ENCODE peak calls at places on chromosome 5, in five cellular contexts. E is GM12878, P is endothelial cell, C is GM13977, Q is adrenal gland. D is an unnamed sample.

GRCh38 chr5:38583500-38583899 is 27.1 kb upstream of the LIFR start:
- DNase-seq in E (no peak), C (no peak), P (no peak), Q (no peak), D (no peak)

GRCh38 chr5:138965631-138966030 is 90.5 kb upstream of the LRRTM2 start:
- DNase-seq in C (no peak), P (no peak), E (no peak), Q (no peak), D (no peak)

GRCh38 chr5:156438076-156438475 is 111.1 kb downstream of the SGCD start:
- DNase-seq in E (no peak), P (no peak), Q (no peak), C (no peak), D (no peak)

GRCh38 chr5:10704949-10705621 is 55.9 kb downstream of the DAP start:
- DNase-seq in E (no peak), P (no peak), C (no peak), Q (peak; percentile 7), D (no peak)

GRCh38 chr5:172786736-172787462 is 15.9 kb upstream of the DUSP1 start:
- DNase-seq in C (no peak), E (no peak), Q (no peak), P (no peak), D (no peak)

GRCh38 chr5:112012112-112012511 is 255.1 kb upstream of the NREP start:
- DNase-seq in Q (no peak), E (no peak), C (no peak), P (no peak), D (no peak)

GRCh38 chr5:102211165-102211564 is 84.9 kb downstream of the SLCO4C1 start:
- DNase-seq in E (no peak), Q (no peak), P (no peak), C (no peak), D (no peak)

GRCh38 chr5:6348476-6349000 is 29.8 kb downstream of the MED10 start:
- DNase-seq in Q (no peak), P (no peak), C (no peak), E (no peak), D (no peak)

GRCh38 chr5:174046558-174046957 is 1.1 kb downstream of the NSG2 start:
- DNase-seq in C (no peak), E (no peak), Q (no peak), P (no peak), D (no peak)

GRCh38 chr5:167945542-167946384 is 345.7 kb upstream of the WWC1 start:
- DNase-seq in Q (no peak), C (no peak), E (no peak), P (no peak), D (no peak)

GRCh38 chr5:88722546-88722945 is 160.4 kb downstream of the MEF2C start:
- DNase-seq in E (no peak), Q (no peak), P (no peak), C (no peak), D (no peak)

GRCh38 chr5:103834216-103834615 is 271.6 kb upstream of the NUDT12 start:
- DNase-seq in P (no peak), E (no peak), Q (no peak), C (no peak), D (no peak)

GRCh38 chr5:103827976-103828375 is 265.4 kb upstream of the NUDT12 start:
- DNase-seq in C (no peak), E (no peak), Q (no peak), P (no peak), D (no peak)

DNA sequence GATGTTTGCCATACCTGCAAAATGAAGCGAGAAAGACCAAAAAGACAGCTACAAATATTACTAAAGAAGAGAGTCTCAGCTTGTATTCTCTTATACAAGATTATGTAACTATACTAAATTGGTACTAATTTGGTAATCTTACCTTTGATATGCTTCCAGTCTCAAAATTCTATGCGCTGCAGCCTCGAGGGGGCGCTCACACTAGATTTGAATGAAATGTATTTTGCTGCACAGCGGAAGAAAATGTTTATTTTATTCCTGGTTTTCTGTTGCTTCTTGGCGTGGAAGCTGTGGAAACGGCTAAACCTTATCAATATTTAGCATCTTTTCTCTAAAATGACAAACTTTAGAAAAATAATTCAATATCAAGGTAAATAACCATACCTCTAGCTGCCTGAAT is 267.0 kb upstream of the NUDT12 start:
- DNase-seq in E (no peak), Q (peak; percentile 6), P (peak; percentile 37), C (peak; percentile 14), D (no peak)
- TF ChIP-seq CTCF in E (peak; percentile 40), Q (no peak), P (peak; percentile 74), C (peak; percentile 59), D (peak; percentile 24)

DNA sequence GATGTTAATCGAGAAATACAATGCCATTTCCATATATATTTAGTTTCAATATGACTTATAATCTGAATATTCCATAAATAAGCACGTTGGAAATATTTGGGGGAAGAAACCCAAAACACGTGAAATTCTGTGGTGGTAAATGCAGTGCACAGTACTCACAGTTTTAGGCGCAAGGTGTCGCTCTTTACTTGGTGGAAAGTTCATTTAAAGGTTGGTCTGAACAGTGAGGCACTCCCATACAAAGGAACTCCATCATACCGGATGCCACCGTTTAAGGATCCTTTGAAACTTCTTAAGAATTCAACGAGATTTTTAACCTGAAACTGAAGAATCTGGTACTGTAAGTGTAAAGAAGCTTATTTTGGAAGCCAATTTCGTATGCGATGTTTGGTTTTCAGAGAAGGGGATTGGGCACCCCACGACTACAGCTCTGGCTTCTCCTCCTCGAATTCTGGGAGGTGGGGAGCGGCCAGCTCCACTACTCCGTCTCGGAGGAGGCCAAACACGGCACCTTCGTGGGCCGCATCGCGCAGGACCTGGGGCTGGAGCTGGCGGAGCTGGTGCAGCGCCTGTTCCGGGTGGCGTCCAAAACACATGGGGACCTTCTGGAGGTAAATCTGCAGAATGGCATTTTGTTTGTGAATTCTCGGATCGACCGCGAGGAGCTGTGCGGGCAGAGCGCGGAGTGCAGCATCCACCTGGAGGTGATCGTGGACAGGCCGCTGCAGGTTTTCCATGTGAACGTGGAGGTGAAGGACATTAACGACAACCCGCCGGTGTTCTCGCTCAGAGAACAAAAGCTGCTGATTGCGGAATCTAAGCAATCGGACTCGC is at the start of gene PCDHA11:
- DNase-seq in Q (no peak), P (peak; percentile 45), C (no peak), E (no peak), D (no peak)
- TF ChIP-seq CTCF in Q (peak; percentile 6), P (peak; percentile 41), C (peak; percentile 24), E (no peak), D (no peak)

GRCh38 chr5:2710910-2711309 is 40.6 kb downstream of the IRX2 start:
- DNase-seq in E (no peak), C (no peak), P (no peak), Q (no peak), D (no peak)
- TF ChIP-seq CTCF in E (no peak), C (no peak), P (peak; percentile 43), Q (peak; percentile 17), D (no peak)

GRCh38 chr5:149641600-149641999 is 60.3 kb downstream of the ARHGEF37 start:
- DNase-seq in Q (no peak), C (no peak), E (no peak), P (no peak), D (no peak)
- TF ChIP-seq CTCF in Q (no peak), C (no peak), E (no peak), P (no peak), D (no peak)

DNA sequence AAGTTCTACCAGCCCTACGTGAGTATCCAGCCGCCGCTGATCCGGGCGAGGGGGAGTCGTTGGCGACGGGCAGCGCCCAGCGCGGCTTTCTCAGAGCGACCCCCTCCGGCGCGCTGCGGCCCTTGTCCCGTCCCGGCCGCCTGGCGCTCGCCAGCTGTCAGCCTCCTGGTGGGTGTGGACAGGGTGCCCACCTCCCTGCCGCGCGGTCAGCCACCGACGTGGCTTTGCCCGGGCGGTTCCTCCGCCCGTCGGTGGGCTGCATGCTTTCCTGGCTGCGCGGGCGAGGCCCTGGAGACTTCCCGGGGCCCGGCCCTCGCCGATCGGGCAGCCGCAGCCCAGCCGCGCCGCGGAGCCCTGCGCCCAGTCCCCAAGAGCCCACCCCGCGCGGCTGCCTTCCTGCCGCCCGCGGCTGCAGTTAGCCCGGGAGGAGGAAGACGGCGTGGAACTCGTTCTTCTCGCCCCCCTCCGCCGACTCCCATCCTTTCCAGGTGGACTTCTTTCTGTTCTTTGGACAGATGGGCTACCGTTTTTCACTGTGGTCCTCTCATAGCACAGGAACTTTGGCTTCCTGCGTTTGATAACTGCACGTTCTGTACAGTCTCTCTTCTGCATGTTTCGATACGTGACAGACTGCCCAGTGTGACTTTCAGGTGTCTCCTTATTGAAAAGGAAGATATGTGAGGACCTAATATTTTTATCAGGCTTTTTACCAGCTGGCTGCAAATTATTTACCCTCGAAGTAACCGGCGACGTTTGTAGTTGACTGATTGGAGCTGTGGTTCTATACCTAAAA is 550 bp downstream of the AP3S1 start:
- DNase-seq in C (no peak), E (no peak), Q (no peak), P (peak; percentile 75), D (peak; percentile 26)
- TF ChIP-seq CTCF in C (peak; percentile 33), E (no peak), Q (no peak), P (no peak), D (peak; percentile 9)